ENCODE peak calls at places on chromosomes 2 and 18, in seven cellular contexts. One of them, this sample, is unnamed.

GRCh38 chr2:201130524-201131186 is 14.7 kb downstream of the CFLAR start:
- DNase-seq in sigmoid colon: no peak
- DNase-seq in fibroblast of the aortic adventitia: peak; percentile 84
- DNase-seq in neuronal stem cell: no peak
- DNase-seq in fibroblast of villous mesenchyme: peak; percentile 84
- DNase-seq in pancreas: no peak
- DNase-seq in testis: no peak
- DNase-seq in this sample: no peak

GRCh38 chr2:138113871-138114525 is 149.7 kb downstream of the HNMT start:
- DNase-seq in sigmoid colon: no peak
- DNase-seq in fibroblast of the aortic adventitia: peak; percentile 75
- DNase-seq in neuronal stem cell: no peak
- DNase-seq in fibroblast of villous mesenchyme: peak; percentile 29
- DNase-seq in pancreas: no peak
- DNase-seq in testis: no peak
- DNase-seq in this sample: no peak

GRCh38 chr2:53437371-53437770 is 330.2 kb upstream of the CHAC2 start:
- DNase-seq in sigmoid colon: no peak
- DNase-seq in fibroblast of the aortic adventitia: no peak
- DNase-seq in neuronal stem cell: peak; percentile 3
- DNase-seq in fibroblast of villous mesenchyme: peak; percentile 11
- DNase-seq in pancreas: no peak
- DNase-seq in testis: no peak
- DNase-seq in this sample: no peak

GRCh38 chr2:6770006-6770405 is 95.7 kb downstream of the CMPK2 start:
- DNase-seq in sigmoid colon: no peak
- DNase-seq in fibroblast of the aortic adventitia: no peak
- DNase-seq in neuronal stem cell: no peak
- DNase-seq in fibroblast of villous mesenchyme: no peak
- DNase-seq in pancreas: no peak
- DNase-seq in testis: no peak
- DNase-seq in this sample: no peak

GRCh38 chr2:148507970-148508369 is 136.6 kb upstream of the EPC2 start:
- DNase-seq in sigmoid colon: no peak
- DNase-seq in fibroblast of the aortic adventitia: no peak
- DNase-seq in neuronal stem cell: no peak
- DNase-seq in fibroblast of villous mesenchyme: no peak
- DNase-seq in pancreas: no peak
- DNase-seq in testis: no peak
- DNase-seq in this sample: peak; percentile 72

GRCh38 chr18:44569391-44570055 is 111.2 kb upstream of the SETBP1 start:
- DNase-seq in sigmoid colon: no peak
- DNase-seq in fibroblast of the aortic adventitia: no peak
- DNase-seq in neuronal stem cell: no peak
- DNase-seq in fibroblast of villous mesenchyme: no peak
- DNase-seq in pancreas: no peak
- DNase-seq in testis: no peak
- DNase-seq in this sample: no peak

GRCh38 chr2:197079832-197080555 is 153.5 kb upstream of the PGAP1 start:
- DNase-seq in sigmoid colon: no peak
- DNase-seq in fibroblast of the aortic adventitia: peak; percentile 39
- DNase-seq in neuronal stem cell: no peak
- DNase-seq in fibroblast of villous mesenchyme: peak; percentile 33
- DNase-seq in pancreas: no peak
- DNase-seq in testis: no peak
- DNase-seq in this sample: no peak

GRCh38 chr18:23900979-23901378 is 113.6 kb upstream of the TTC39C start:
- DNase-seq in sigmoid colon: no peak
- DNase-seq in fibroblast of the aortic adventitia: peak; percentile 74
- DNase-seq in neuronal stem cell: no peak
- DNase-seq in fibroblast of villous mesenchyme: no peak
- DNase-seq in pancreas: no peak
- DNase-seq in testis: no peak
- DNase-seq in this sample: no peak

GRCh38 chr2:160270571-160271113 is 70.6 kb upstream of the ITGB6 start:
- DNase-seq in sigmoid colon: peak; percentile 70
- DNase-seq in fibroblast of the aortic adventitia: no peak
- DNase-seq in neuronal stem cell: no peak
- DNase-seq in fibroblast of villous mesenchyme: no peak
- DNase-seq in pancreas: no peak
- DNase-seq in testis: peak; percentile 43
- DNase-seq in this sample: no peak

GRCh38 chr2:79906149-79906548 is 393.3 kb downstream of the CTNNA2 start:
- DNase-seq in sigmoid colon: no peak
- DNase-seq in fibroblast of the aortic adventitia: no peak
- DNase-seq in neuronal stem cell: no peak
- DNase-seq in fibroblast of villous mesenchyme: no peak
- DNase-seq in pancreas: no peak
- DNase-seq in testis: no peak
- DNase-seq in this sample: no peak

GRCh38 chr2:44740678-44741077 is 200.8 kb upstream of the SIX3 start:
- DNase-seq in sigmoid colon: no peak
- DNase-seq in fibroblast of the aortic adventitia: peak; percentile 35
- DNase-seq in neuronal stem cell: no peak
- DNase-seq in fibroblast of villous mesenchyme: peak; percentile 4
- DNase-seq in pancreas: no peak
- DNase-seq in testis: no peak
- DNase-seq in this sample: no peak

GRCh38 chr18:69935319-69936190 is 12.1 kb downstream of the CD226 start:
- DNase-seq in sigmoid colon: no peak
- DNase-seq in fibroblast of the aortic adventitia: no peak
- DNase-seq in neuronal stem cell: peak; percentile 4
- DNase-seq in fibroblast of villous mesenchyme: no peak
- DNase-seq in pancreas: no peak
- DNase-seq in testis: no peak
- DNase-seq in this sample: peak; percentile 78

GRCh38 chr2:200300650-200301314 is 5.7 kb upstream of the SPATS2L start:
- DNase-seq in sigmoid colon: no peak
- DNase-seq in fibroblast of the aortic adventitia: peak; percentile 82
- DNase-seq in neuronal stem cell: no peak
- DNase-seq in fibroblast of villous mesenchyme: peak; percentile 77
- DNase-seq in pancreas: no peak
- DNase-seq in testis: no peak
- DNase-seq in this sample: no peak

GRCh38 chr18:73879328-73879727 is 268.3 kb downstream of the FBXO15 start:
- DNase-seq in sigmoid colon: no peak
- DNase-seq in fibroblast of the aortic adventitia: no peak
- DNase-seq in neuronal stem cell: no peak
- DNase-seq in fibroblast of villous mesenchyme: peak; percentile 33
- DNase-seq in pancreas: no peak
- DNase-seq in testis: no peak
- DNase-seq in this sample: no peak

GRCh38 chr2:98191880-98192279 is 104.9 kb downstream of the VWA3B start:
- DNase-seq in sigmoid colon: no peak
- DNase-seq in fibroblast of the aortic adventitia: peak; percentile 12
- DNase-seq in neuronal stem cell: no peak
- DNase-seq in fibroblast of villous mesenchyme: no peak
- DNase-seq in pancreas: no peak
- DNase-seq in testis: no peak
- DNase-seq in this sample: no peak

GRCh38 chr2:49210191-49210590 is 55.9 kb upstream of the FSHR start:
- DNase-seq in sigmoid colon: no peak
- DNase-seq in fibroblast of the aortic adventitia: no peak
- DNase-seq in neuronal stem cell: no peak
- DNase-seq in fibroblast of villous mesenchyme: no peak
- DNase-seq in pancreas: no peak
- DNase-seq in testis: no peak
- DNase-seq in this sample: peak; percentile 90

GRCh38 chr18:48735070-48735676 is 196.3 kb downstream of the CTIF start:
- DNase-seq in sigmoid colon: no peak
- DNase-seq in fibroblast of the aortic adventitia: no peak
- DNase-seq in neuronal stem cell: no peak
- DNase-seq in fibroblast of villous mesenchyme: no peak
- DNase-seq in pancreas: no peak
- DNase-seq in testis: no peak
- DNase-seq in this sample: peak; percentile 68

GRCh38 chr2:205885492-205886099 is 200.4 kb downstream of the INO80D start:
- DNase-seq in sigmoid colon: peak; percentile 95
- DNase-seq in fibroblast of the aortic adventitia: peak; percentile 70
- DNase-seq in neuronal stem cell: peak; percentile 72
- DNase-seq in fibroblast of villous mesenchyme: peak; percentile 78
- DNase-seq in pancreas: peak; percentile 99
- DNase-seq in testis: peak; percentile 95
- DNase-seq in this sample: peak; percentile 98

DNA sequence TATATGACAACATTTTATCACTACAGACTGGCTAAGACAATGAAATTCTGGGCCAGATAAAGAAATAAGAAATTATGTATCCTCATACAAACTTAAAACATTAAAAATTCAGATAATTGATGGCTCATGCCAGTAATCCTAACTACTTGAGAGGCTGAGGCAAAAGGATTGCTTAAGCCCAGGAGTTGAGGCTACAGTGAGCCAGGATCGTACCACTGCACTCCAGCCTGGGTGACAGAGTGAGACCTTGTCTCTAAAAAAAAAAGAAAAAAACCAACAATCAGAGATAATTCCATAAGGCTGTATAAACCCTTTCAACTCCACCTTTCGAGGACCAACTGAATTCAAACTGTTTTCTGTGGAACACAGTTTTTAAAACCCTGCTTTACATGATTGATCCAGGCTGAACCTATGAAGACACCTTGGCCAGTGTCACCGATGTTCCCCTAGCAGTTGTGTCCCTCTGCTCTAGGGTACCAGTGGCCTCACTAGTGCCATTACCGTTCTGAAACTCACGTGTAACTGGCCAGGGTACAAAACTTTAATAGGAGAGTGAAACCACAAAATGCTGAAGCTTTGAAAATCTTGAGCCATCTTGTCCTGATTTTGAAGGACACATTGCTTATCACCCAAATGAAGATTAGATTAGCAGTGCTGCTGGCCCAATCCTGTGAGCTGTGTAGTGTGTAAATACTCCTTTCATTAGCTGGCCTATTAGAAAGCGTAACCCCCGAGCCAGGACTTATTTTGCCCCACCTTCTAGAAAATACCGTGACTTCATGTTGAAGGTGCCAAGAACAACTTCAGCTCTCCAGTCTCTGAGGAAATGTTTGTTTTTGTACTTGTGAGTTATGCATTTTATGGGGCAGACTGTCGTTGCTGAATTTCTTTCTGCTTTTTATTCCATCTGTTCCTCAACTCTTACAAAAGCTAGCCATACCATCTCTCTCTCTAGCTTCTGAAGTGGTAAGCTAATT is 148.0 kb upstream of the MAP3K20 start:
- DNase-seq in sigmoid colon: peak; percentile 69
- DNase-seq in fibroblast of the aortic adventitia: peak; percentile 94
- DNase-seq in neuronal stem cell: no peak
- DNase-seq in fibroblast of villous mesenchyme: peak; percentile 70
- DNase-seq in pancreas: no peak
- DNase-seq in testis: peak; percentile 76
- DNase-seq in this sample: no peak
- H3K4me3 ChIP-seq in sigmoid colon: no peak overlapping the region
- H3K4me3 ChIP-seq in fibroblast of the aortic adventitia: peak overlapping the region; percentile 43
- H3K4me3 ChIP-seq in neuronal stem cell: no peak overlapping the region
- H3K4me3 ChIP-seq in fibroblast of villous mesenchyme: no peak overlapping the region
- H3K4me3 ChIP-seq in pancreas: peak overlapping the region; percentile 25
- H3K4me3 ChIP-seq in testis: peak overlapping the region; percentile 44
- H3K4me3 ChIP-seq in this sample: no peak overlapping the region

DNA sequence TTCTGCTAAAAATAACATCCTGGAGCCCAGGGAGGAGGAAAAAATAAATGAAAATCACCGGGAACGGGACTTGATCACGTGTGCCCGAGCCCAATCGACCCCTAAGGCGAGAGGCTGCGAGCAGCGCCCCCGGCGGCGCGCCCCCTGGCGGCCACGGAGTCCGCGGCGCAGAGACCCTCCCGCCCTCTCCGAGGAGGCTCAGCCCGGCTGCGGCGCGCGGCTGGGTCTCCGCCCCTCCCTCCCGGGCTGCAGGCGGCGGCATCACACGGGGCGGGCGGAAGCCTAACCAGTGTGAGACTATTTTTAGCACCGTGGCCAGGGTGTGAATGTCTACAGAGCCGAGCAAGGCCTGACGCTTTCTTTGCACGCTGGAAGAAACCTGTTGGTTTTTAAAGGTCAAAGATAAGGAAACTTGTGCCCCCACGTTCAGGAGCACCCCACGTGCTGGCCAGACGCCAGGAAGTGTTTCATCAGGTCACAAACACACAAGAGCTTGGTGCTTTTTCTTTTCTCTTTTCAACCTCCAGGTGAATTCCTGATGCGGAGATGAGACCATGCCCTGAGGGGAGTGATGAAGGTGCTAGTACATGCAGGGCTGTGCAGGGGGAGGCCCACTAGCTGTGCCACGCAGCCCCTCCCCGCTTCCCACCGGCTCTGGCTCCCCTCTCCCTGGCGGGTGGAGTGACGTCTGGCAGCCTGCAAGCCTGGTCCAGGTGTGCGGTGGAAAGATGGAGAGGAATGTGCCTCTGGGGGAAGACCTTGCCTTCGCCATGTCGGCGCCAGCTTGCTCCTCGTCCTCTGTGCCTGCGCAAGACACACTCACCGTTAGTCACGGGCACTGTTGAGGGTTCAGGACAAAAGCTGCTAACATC is 35.3 kb upstream of the DNMT3A start:
- DNase-seq in sigmoid colon: peak; percentile 93
- DNase-seq in fibroblast of the aortic adventitia: peak; percentile 81
- DNase-seq in neuronal stem cell: peak; percentile 79
- DNase-seq in fibroblast of villous mesenchyme: peak; percentile 83
- DNase-seq in pancreas: peak; percentile 95
- DNase-seq in testis: peak; percentile 92
- DNase-seq in this sample: peak; percentile 97
- H3K4me3 ChIP-seq in sigmoid colon: no peak overlapping the region
- H3K4me3 ChIP-seq in fibroblast of the aortic adventitia: peak overlapping the region; percentile 39
- H3K4me3 ChIP-seq in neuronal stem cell: no peak overlapping the region
- H3K4me3 ChIP-seq in fibroblast of villous mesenchyme: peak overlapping the region; percentile 16
- H3K4me3 ChIP-seq in pancreas: no peak overlapping the region
- H3K4me3 ChIP-seq in testis: peak overlapping the region; percentile 34
- H3K4me3 ChIP-seq in this sample: peak overlapping the region; percentile 66

GRCh38 chr2:168455692-168456525 is at the start of gene CERS6:
- DNase-seq in sigmoid colon: peak; percentile 98
- DNase-seq in fibroblast of the aortic adventitia: peak; percentile 91
- DNase-seq in neuronal stem cell: peak; percentile 82
- DNase-seq in fibroblast of villous mesenchyme: peak; percentile 94
- DNase-seq in pancreas: peak; percentile 98
- DNase-seq in testis: peak; percentile 96
- DNase-seq in this sample: peak; percentile 97

GRCh38 chr2:168453404-168453803 is 2.7 kb upstream of the CERS6 start:
- DNase-seq in sigmoid colon: no peak
- DNase-seq in fibroblast of the aortic adventitia: no peak
- DNase-seq in neuronal stem cell: no peak
- DNase-seq in fibroblast of villous mesenchyme: no peak
- DNase-seq in pancreas: no peak
- DNase-seq in testis: no peak
- DNase-seq in this sample: no peak

GRCh38 chr2:168452781-168453180 is 3.3 kb upstream of the CERS6 start:
- DNase-seq in sigmoid colon: no peak
- DNase-seq in fibroblast of the aortic adventitia: no peak
- DNase-seq in neuronal stem cell: no peak
- DNase-seq in fibroblast of villous mesenchyme: no peak
- DNase-seq in pancreas: no peak
- DNase-seq in testis: no peak
- DNase-seq in this sample: no peak

GRCh38 chr2:168456526-168457176 is 579 bp downstream of the CERS6 start:
- DNase-seq in sigmoid colon: peak; percentile 66
- DNase-seq in fibroblast of the aortic adventitia: no peak
- DNase-seq in neuronal stem cell: peak; percentile 62
- DNase-seq in fibroblast of villous mesenchyme: peak; percentile 22
- DNase-seq in pancreas: peak; percentile 79
- DNase-seq in testis: peak; percentile 66
- DNase-seq in this sample: peak; percentile 79

GRCh38 chr2:168454737-168455691 is 1.1 kb upstream of the CERS6 start:
- DNase-seq in sigmoid colon: no peak
- DNase-seq in fibroblast of the aortic adventitia: no peak
- DNase-seq in neuronal stem cell: no peak
- DNase-seq in fibroblast of villous mesenchyme: no peak
- DNase-seq in pancreas: no peak
- DNase-seq in testis: no peak
- DNase-seq in this sample: no peak
- H3K4me3 ChIP-seq in sigmoid colon: no peak overlapping the region
- H3K4me3 ChIP-seq in fibroblast of the aortic adventitia: peak overlapping the region; percentile 97
- H3K4me3 ChIP-seq in neuronal stem cell: no peak overlapping the region
- H3K4me3 ChIP-seq in fibroblast of villous mesenchyme: peak overlapping the region; percentile 73
- H3K4me3 ChIP-seq in pancreas: peak overlapping the region; percentile 58
- H3K4me3 ChIP-seq in testis: peak overlapping the region; percentile 97
- H3K4me3 ChIP-seq in this sample: peak overlapping the region; percentile 80

GRCh38 chr2:207764096-207764630 is 5.5 kb downstream of the FZD5 start:
- DNase-seq in sigmoid colon: no peak
- DNase-seq in fibroblast of the aortic adventitia: no peak
- DNase-seq in neuronal stem cell: no peak
- DNase-seq in fibroblast of villous mesenchyme: no peak
- DNase-seq in pancreas: no peak
- DNase-seq in testis: no peak
- DNase-seq in this sample: peak; percentile 45
- H3K4me3 ChIP-seq in sigmoid colon: no peak overlapping the region
- H3K4me3 ChIP-seq in fibroblast of the aortic adventitia: no peak overlapping the region
- H3K4me3 ChIP-seq in neuronal stem cell: peak overlapping the region; percentile 70
- H3K4me3 ChIP-seq in fibroblast of villous mesenchyme: no peak overlapping the region
- H3K4me3 ChIP-seq in pancreas: no peak overlapping the region
- H3K4me3 ChIP-seq in testis: no peak overlapping the region
- H3K4me3 ChIP-seq in this sample: peak overlapping the region; percentile 95

This sample was measured in endodermal cell.